ENCODE peak calls at places on chromosomes 2 and 18, in six cellular contexts. O is K562, Q is GM12878, L is GM12891, A is H1, V is HepG2. J is an unnamed sample.

GRCh38 chr2:182504903-182505302 is 78.1 kb upstream of the PDE1A start:
- DNase-seq in A (no peak), Q (no peak), L (no peak), V (no peak), O (no peak), J (no peak)

GRCh38 chr2:25453199-25453903 is 111.6 kb upstream of the DNMT3A start:
- DNase-seq in V (no peak), Q (peak; percentile 69), A (no peak), L (peak; percentile 22), O (no peak), J (peak; percentile 41)

GRCh38 chr2:38377501-38378258 is 607 bp upstream of the ATL2 start:
- DNase-seq in O (no peak), A (no peak), V (peak; percentile 42), L (no peak), Q (no peak), J (no peak)

GRCh38 chr2:112001136-112001764 is 53.8 kb upstream of the TMEM87B start:
- DNase-seq in L (no peak), O (no peak), A (peak; percentile 11), V (no peak), Q (peak; percentile 24), J (no peak)

GRCh38 chr18:75273817-75274216 is 63.2 kb downstream of the TSHZ1 start:
- DNase-seq in Q (no peak), L (no peak), A (no peak), O (no peak), V (no peak), J (no peak)

GRCh38 chr18:6741290-6741689 is 11.8 kb downstream of the ARHGAP28 start:
- DNase-seq in A (no peak), V (no peak), Q (no peak), O (no peak), L (no peak), J (no peak)

GRCh38 chr2:46876741-46877384 is 38.7 kb downstream of the MCFD2 start:
- DNase-seq in L (no peak), Q (no peak), V (peak; percentile 67), O (peak; percentile 58), A (no peak), J (no peak)

GRCh38 chr2:88199912-88200682 is 30.0 kb downstream of the THNSL2 start:
- DNase-seq in L (no peak), A (peak; percentile 73), Q (no peak), V (peak; percentile 33), O (no peak), J (no peak)

GRCh38 chr2:127593228-127594115 is 52.5 kb upstream of the GPR17 start:
- DNase-seq in A (no peak), O (no peak), L (no peak), Q (no peak), V (no peak), J (no peak)

GRCh38 chr18:24402209-24402785 is 4.7 kb upstream of the OSBPL1A start:
- DNase-seq in O (no peak), L (no peak), Q (no peak), A (peak; percentile 75), V (no peak), J (no peak)

GRCh38 chr18:23718243-23718720 is 29.0 kb downstream of the LAMA3 start:
- DNase-seq in O (no peak), Q (no peak), L (no peak), V (no peak), A (no peak), J (no peak)

DNA sequence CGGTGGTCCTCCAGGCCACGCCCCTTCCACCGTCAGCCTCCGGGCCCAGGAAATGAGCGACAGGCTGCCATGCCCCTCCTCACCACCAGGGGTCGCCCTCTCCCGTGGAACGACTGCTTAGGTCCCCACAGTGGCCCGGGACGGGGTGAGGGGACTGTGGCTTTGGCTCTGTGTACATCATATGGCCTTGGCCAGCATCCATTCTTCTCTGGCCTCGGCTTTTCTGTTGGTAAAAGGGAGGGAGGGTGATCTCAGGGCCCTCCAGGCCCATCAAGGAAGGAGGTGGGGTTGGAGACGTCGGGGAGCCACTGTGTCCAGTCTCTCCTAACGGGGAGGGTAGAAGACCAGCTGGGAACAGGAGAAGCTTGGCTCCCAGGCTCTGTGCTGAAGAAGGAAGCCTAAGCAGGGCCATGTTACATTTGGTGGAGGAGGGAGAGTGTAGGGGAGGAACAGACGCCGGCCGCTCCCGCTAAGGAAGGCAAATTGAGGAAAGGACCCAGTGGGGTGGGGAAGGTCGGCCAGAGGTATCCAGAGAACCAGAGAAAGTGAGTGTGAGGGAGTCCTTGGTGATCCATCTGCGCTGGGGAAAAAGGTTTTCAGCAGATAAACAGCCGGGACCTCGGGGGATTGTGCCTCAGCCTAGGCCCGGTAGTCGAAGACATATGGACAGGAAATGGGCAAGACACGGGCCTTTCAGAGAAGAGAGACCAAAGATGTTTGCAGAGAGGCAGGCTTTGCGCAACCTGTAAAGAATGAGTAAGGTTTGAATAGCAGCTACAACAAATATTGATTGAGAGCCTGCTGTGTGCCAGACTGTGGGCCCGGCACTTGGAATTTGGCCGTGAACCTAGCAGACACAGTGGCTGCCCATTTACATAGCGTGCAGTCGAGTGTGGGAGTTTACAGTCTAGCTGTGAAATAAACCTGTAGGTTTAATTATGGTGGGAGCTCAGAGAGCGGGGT is 2.5 kb downstream of the SH2D6 start:
- DNase-seq in O (peak; percentile 88), L (peak; percentile 88), Q (no peak), A (peak; percentile 100), V (peak; percentile 94), J (peak; percentile 86)
- TF ChIP-seq POLR2A in O (peak; percentile 25), L (no peak), Q (peak; percentile 33), A (no peak), V (no peak), J (no peak)

DNA sequence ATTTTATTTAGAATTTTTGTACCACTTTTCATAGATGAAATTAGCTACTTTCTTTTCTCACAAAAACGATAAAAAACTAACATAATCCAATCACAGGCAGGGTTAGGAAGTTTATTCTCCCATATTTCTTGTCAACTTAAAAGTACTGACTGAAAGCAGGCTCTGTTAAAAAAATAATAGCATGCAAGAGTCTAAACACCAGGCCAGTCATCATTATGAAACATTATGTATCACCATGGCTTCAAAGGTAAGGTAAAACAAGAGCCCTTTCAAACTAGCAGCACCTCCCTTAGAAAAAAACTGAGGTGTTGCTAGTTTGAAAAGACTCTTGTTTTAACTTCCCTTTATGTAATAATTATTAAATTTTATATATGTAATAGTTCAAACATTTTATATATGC is 848.0 kb downstream of the RNF144A start:
- DNase-seq in A (no peak), O (no peak), V (no peak), Q (no peak), L (no peak), J (no peak)
- TF ChIP-seq TAF1 in A (no peak), O (no peak), V (no peak), Q (no peak), L (no peak), J (no peak)

GRCh38 chr2:85753525-85754312 is at the start of gene ATOH8:
- DNase-seq in L (peak; percentile 62), Q (no peak), A (peak; percentile 82), V (peak; percentile 67), O (peak; percentile 53), J (peak; percentile 49)
- TF ChIP-seq POLR2A in L (no peak), Q (no peak), A (no peak), V (no peak), O (no peak), J (no peak)

DNA sequence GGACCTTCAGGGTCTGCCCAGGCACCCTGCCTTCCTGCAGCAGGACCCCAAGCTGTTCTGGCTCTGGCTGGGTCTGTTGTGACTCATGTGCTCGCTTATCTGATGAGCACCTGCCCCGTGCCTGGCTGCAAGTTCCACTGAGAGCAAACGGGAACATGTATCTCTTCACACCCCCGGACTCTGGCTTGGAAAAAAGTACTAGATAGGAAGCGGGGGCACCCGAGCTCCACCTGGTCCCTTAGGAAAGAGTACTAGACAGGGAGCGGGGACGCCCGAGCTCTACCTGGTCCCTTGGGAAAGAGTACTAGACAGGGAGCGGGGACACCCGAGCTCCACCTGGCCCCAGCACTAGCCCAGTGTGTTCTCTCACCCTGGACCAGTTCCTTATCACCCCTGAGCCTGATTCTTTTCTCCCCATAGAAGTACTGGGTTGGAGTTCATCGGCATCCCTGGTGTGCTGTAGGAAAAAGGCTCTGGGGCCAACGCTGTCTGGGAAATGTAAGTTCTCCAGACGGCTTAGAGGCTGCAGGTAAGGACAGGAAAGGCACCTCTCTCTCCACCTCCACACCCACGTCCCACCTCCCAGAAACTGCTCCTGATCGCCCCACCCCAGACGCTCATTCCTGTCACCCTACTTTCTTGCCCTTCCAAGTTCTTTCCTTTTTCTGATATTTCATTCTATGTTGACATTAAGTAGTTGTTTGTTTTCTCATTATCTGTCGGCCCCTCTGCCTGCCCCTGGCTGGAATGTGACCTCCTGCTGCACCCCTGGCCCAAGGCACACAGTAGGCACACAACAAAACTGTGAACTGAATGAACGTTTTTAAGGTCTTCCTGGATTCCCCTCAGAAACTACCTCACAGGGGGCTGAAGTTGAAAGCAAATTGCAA is 40.2 kb downstream of the HDAC4 start:
- DNase-seq in A (no peak), L (no peak), O (peak; percentile 31), Q (no peak), V (no peak), J (no peak)
- TF ChIP-seq TAF1 in A (no peak), L (no peak), O (no peak), Q (no peak), V (no peak), J (no peak)

GRCh38 chr2:61017003-61017555 is 441 bp upstream of the PEX13 start:
- DNase-seq in A (peak; percentile 88), V (peak; percentile 55), O (peak; percentile 79), Q (peak; percentile 68), L (peak; percentile 45), J (peak; percentile 53)
- TF ChIP-seq POLR2A in A (no peak), V (no peak), O (peak; percentile 73), Q (peak; percentile 21), L (peak; percentile 61), J (peak; percentile 60)

GRCh38 chr2:95059656-95060370 is 34.3 kb downstream of the MAL start:
- DNase-seq in Q (no peak), V (no peak), L (no peak), O (no peak), A (no peak), J (no peak)
- TF ChIP-seq TAF1 in Q (no peak), V (no peak), L (no peak), O (no peak), A (no peak), J (no peak)

GRCh38 chr2:54558188-54558975 is 102.3 kb downstream of the SPTBN1 start:
- DNase-seq in V (peak; percentile 78), Q (no peak), O (peak; percentile 67), A (peak; percentile 72), L (no peak), J (no peak)
- TF ChIP-seq POLR2A in V (peak; percentile 76), Q (peak; percentile 78), O (peak; percentile 64), A (peak; percentile 66), L (peak; percentile 51), J (peak; percentile 60)

DNA sequence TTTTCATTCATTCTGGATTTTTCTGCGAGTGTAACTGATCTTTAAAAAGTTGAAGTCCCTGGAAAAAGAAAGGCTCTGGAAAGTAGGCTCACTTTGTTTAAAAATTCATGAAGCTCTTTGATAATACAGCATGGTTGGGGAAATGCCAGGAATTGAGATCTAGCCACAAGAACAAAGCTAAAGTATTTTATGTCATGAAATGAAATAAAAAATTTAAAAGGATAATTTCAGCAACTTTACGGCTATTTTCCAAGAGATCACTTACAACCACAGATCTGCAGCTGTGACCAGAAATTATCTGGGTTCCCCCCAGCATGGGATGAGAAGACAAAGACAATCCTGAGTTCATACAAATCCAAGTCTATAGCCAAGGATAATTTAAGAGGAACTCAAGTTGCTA is 25.3 kb upstream of the RFX8 start:
- DNase-seq in O (no peak), Q (no peak), L (no peak), A (no peak), V (no peak), J (no peak)
- TF ChIP-seq TAF1 in O (no peak), Q (no peak), L (no peak), A (no peak), V (no peak), J (no peak)